ENCODE peak calls at places on chromosomes 11 and 22, in six cellular contexts. Y is astrocyte of the spinal cord, P is AG04449, X is coronary artery, R is lung, W is PC-9. S is an unnamed sample.

GRCh38 chr11:3126207-3126865 is 38.8 kb downstream of the OSBPL5 start:
- DNase-seq in X (no peak), W (no peak), Y (no peak), R (peak; percentile 52), P (no peak), S (no peak)

GRCh38 chr11:5369793-5370192 is 13.8 kb upstream of the OR51M1 start:
- DNase-seq in W (no peak), X (no peak), P (peak; percentile 54), R (no peak), Y (peak; percentile 60), S (peak; percentile 88)

GRCh38 chr11:58938398-58938797 is 890 bp upstream of the GLYATL1 start:
- DNase-seq in P (no peak), Y (no peak), W (no peak), R (no peak), X (no peak), S (no peak)

GRCh38 chr11:5691963-5692358 is 2.4 kb downstream of the TRIM22 start:
- DNase-seq in P (no peak), W (no peak), X (no peak), R (no peak), Y (no peak), S (no peak)

GRCh38 chr22:24430431-24431308 is 3.3 kb downstream of the ADORA2A start:
- DNase-seq in W (no peak), Y (no peak), R (no peak), P (no peak), X (no peak), S (no peak)

GRCh38 chr11:46686886-46687810 is 13.3 kb downstream of the ARHGAP1 start:
- DNase-seq in X (no peak), Y (peak; percentile 78), W (no peak), R (no peak), P (no peak), S (peak; percentile 54)

GRCh38 chr11:65912840-65913239 is 6.0 kb downstream of the C11orf68 start:
- DNase-seq in X (no peak), Y (peak; percentile 59), R (no peak), P (no peak), W (peak; percentile 48), S (peak; percentile 50)

GRCh38 chr22:49601614-49602321 is 225.9 kb downstream of the BRD1 start:
- DNase-seq in R (no peak), P (no peak), X (no peak), W (no peak), Y (no peak), S (no peak)

GRCh38 chr11:911031-911889 is 650 bp upstream of the CHID1 start:
- DNase-seq in W (peak; percentile 61), Y (peak; percentile 73), R (no peak), X (no peak), P (no peak), S (peak; percentile 88)

GRCh38 chr11:2586091-2586792 is 113.6 kb downstream of the KCNQ1OT1 start:
- DNase-seq in W (no peak), Y (no peak), R (peak; percentile 26), P (no peak), X (no peak), S (no peak)

GRCh38 chr22:45962756-45963155 is 14.2 kb downstream of the WNT7B start:
- DNase-seq in Y (no peak), R (no peak), W (no peak), X (no peak), P (no peak), S (no peak)

GRCh38 chr22:39820266-39820665 is 73.3 kb downstream of the ENTHD1 start:
- DNase-seq in W (no peak), R (no peak), Y (peak; percentile 79), P (peak; percentile 24), X (no peak), S (peak; percentile 66)

GRCh38 chr11:96056581-96056980 is 132.7 kb upstream of the MTMR2 start:
- DNase-seq in P (no peak), R (no peak), Y (no peak), X (no peak), W (no peak), S (no peak)

GRCh38 chr11:96051820-96052219 is 127.9 kb upstream of the MTMR2 start:
- DNase-seq in Y (no peak), P (no peak), R (no peak), W (no peak), X (no peak), S (no peak)

GRCh38 chr11:96055706-96056387 is 131.9 kb upstream of the MTMR2 start:
- DNase-seq in R (no peak), X (no peak), W (peak; percentile 68), Y (peak; percentile 70), P (no peak), S (peak; percentile 74)

GRCh38 chr11:96052921-96053631 is 129.2 kb upstream of the MTMR2 start:
- DNase-seq in X (no peak), P (no peak), Y (peak; percentile 60), R (no peak), W (peak; percentile 88), S (peak; percentile 53)

DNA sequence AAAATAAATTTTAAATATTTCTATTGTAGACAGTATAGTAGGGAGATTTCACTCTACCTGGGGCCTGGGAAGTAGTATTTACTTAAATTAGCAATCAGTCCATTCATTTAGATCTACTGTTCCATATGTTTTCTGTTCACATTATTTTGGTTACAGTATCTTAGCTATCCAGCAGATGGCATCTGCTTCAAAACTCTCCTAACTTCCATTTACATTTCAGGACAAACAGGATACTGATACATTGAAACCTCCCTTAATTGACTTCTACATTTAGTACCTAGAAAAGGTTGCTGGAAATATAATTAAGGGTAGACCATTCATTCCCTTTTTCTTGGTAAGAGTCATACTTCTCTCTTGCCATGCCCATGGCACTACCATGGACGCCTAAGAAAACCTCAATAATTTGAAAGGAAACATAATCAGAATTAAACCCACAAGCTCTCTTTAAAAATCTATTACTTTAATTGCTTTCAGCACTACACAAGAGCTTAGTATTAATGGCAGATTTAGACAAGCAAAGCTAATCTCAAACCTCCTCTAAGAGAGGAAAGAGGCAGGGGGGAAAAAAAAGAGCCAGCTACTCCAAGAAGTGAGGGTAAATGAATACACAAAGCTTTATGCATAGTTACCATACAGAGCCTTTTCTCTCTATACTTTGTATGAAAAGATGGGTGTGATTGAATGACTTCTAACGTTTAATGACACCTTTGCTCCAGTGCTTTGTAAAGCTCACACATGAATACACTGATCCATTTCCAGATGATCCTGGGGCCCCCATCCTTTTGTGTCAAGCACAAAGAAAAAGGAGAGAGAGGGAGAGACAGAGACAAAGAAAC is 131.2 kb upstream of the MTMR2 start:
- DNase-seq in W (peak; percentile 50), X (no peak), P (no peak), Y (peak; percentile 70), R (no peak), S (peak; percentile 73)
- H3K4me3 ChIP-seq in W (no peak overlapping the region), X (no peak overlapping the region), P (no peak overlapping the region), Y (no peak overlapping the region), R (no peak overlapping the region), S (no peak overlapping the region)

DNA sequence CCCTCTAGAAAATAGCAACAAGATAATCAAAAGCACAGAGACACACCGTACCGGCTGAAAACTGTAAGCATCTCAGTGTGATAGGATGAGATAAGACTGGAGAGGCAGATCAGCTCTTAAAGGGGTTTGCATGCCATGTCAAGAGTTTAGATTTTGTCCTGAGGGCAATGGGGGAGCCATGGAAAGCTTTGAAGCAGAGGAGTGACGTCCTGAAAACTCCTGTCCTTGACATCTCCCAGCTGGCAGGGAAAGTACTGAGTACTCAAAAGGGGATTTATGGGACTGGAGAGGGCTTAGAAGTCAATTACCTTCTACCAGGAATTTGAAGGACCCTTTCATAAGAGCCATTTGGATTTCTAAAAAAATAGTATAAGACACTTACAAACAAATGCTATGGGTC is 420.5 kb upstream of the NARS2 start:
- DNase-seq in X (no peak), R (no peak), W (no peak), P (no peak), Y (no peak), S (no peak)
- TF ChIP-seq CTCF in X (no peak), R (no peak), W (no peak), P (no peak), Y (no peak), S (no peak)

DNA sequence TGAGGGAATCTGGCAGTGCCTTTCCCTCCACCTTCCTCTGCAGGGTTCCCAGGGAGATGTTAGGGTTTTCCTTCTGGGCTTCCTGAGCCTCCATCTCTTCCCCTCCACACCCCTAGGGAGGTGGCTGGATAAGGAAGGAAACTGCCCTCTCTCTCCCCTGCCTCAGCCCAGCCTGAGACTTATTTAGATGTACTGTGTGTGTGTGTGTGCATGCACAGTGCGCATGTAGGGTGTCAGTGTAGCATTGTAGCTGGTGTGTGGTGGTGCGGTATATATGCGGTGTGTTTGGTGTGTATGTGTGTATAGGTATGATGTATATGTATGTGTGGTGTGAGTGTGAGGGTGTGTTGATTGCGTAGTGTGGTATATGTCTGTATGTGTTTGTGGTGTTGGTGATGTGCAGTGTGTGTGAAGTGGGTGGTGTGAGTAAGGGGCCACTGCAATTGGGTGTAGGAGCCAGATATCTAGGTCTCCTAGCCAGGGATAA is 1.5 kb downstream of the FXYD6 start:
- DNase-seq in W (no peak), R (no peak), X (peak; percentile 56), Y (no peak), P (no peak), S (no peak)
- H3K4me3 ChIP-seq in W (no peak overlapping the region), R (peak overlapping the region; percentile 45), X (peak overlapping the region; percentile 74), Y (no peak overlapping the region), P (no peak overlapping the region), S (no peak overlapping the region)

GRCh38 chr22:21641795-21642583 is at the start of gene SDF2L1:
- DNase-seq in X (peak; percentile 99), P (peak; percentile 91), R (peak; percentile 98), W (peak; percentile 93), Y (peak; percentile 99), S (peak; percentile 99)
- TF ChIP-seq CTCF in X (no peak), P (peak; percentile 21), R (peak; percentile 15), W (peak; percentile 47), Y (no peak), S (no peak)

DNA sequence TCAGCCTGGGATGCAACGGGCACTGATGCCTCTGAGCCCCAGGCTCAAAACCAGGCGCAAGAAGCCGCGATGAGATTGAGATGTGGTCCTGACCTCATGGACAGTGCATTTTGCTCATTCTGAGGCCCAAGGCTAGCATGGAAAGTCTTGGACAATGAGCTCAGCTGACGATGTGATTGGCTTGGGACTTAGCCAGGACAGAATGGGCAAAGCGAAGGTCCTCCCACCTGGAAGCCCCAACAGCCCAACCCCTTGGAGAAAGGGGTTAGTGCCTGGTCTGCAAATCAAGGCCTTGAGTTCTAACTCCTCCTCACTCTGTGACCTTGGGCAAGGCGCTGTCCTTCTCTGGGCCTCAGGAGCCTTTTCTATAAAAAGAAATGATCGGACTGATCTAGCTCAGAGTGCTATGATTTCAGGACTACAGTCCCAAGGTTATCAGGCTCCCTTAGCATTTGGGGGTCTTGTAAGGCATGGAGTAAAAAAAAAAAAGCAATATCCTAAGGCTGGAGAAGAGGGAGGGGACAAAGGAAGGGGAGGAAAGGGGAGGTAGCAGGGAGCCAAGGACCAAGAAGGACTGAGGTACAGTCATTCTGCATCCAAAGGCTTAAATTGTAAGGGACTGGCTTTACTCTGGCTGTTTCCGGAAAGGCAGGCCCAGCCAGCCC is 2.7 kb downstream of the SLC43A3 start:
- DNase-seq in Y (no peak), X (no peak), W (no peak), R (no peak), P (no peak), S (no peak)
- H3K4me3 ChIP-seq in Y (no peak overlapping the region), X (peak overlapping the region; percentile 80), W (peak overlapping the region; percentile 73), R (no peak overlapping the region), P (no peak overlapping the region), S (no peak overlapping the region)

S was measured in choroid plexus epithelial cell.